ENCODE peak calls at places on chromosome 21, in ten cellular contexts. One of them, this sample, is unnamed.

GRCh38 chr21:20169812-20170576 is 828.2 kb upstream of the NCAM2 start:
- DNase-seq in COR-L47: no peak
- DNase-seq in fibroblast of lung: no peak
- DNase-seq in left lobe of liver: no peak
- DNase-seq in foreskin melanocyte: no peak
- DNase-seq in colonic mucosa: no peak
- DNase-seq in uterus: no peak
- DNase-seq in T-helper 1 cell: no peak
- DNase-seq in activated B cell treated with CpG ODN at 0.5 μM for 24 hours: no peak
- DNase-seq in spleen: no peak
- DNase-seq in this sample: no peak

GRCh38 chr21:29418813-29419212 is 120.1 kb downstream of the BACH1 start:
- DNase-seq in spleen: no peak
- DNase-seq in foreskin melanocyte: no peak
- DNase-seq in COR-L47: no peak
- DNase-seq in activated B cell treated with CpG ODN at 0.5 μM for 24 hours: no peak
- DNase-seq in left lobe of liver: no peak
- DNase-seq in T-helper 1 cell: no peak
- DNase-seq in fibroblast of lung: no peak
- DNase-seq in uterus: no peak
- DNase-seq in colonic mucosa: no peak
- DNase-seq in this sample: peak

GRCh38 chr21:35511298-35512162 is 462.4 kb upstream of the RUNX1 start:
- DNase-seq in fibroblast of lung: peak
- DNase-seq in activated B cell treated with CpG ODN at 0.5 μM for 24 hours: no peak
- DNase-seq in left lobe of liver: no peak
- DNase-seq in foreskin melanocyte: no peak
- DNase-seq in COR-L47: no peak
- DNase-seq in uterus: no peak
- DNase-seq in T-helper 1 cell: no peak
- DNase-seq in spleen: no peak
- DNase-seq in colonic mucosa: no peak
- DNase-seq in this sample: no peak

GRCh38 chr21:25329227-25329626 is 278.1 kb downstream of the MRPL39 start:
- DNase-seq in COR-L47: no peak
- DNase-seq in colonic mucosa: no peak
- DNase-seq in spleen: no peak
- DNase-seq in activated B cell treated with CpG ODN at 0.5 μM for 24 hours: no peak
- DNase-seq in fibroblast of lung: peak
- DNase-seq in foreskin melanocyte: no peak
- DNase-seq in uterus: no peak
- DNase-seq in T-helper 1 cell: no peak
- DNase-seq in left lobe of liver: no peak
- DNase-seq in this sample: no peak

GRCh38 chr21:30986966-30987365 is 51.3 kb downstream of the KRTAP19-8 start:
- DNase-seq in uterus: no peak
- DNase-seq in COR-L47: peak
- DNase-seq in foreskin melanocyte: no peak
- DNase-seq in left lobe of liver: no peak
- DNase-seq in colonic mucosa: no peak
- DNase-seq in T-helper 1 cell: no peak
- DNase-seq in fibroblast of lung: no peak
- DNase-seq in activated B cell treated with CpG ODN at 0.5 μM for 24 hours: no peak
- DNase-seq in spleen: no peak
- DNase-seq in this sample: no peak

GRCh38 chr21:46554431-46555224 is 50.3 kb downstream of the S100B start:
- DNase-seq in fibroblast of lung: no peak
- DNase-seq in spleen: peak
- DNase-seq in left lobe of liver: peak
- DNase-seq in COR-L47: peak
- DNase-seq in foreskin melanocyte: no peak
- DNase-seq in activated B cell treated with CpG ODN at 0.5 μM for 24 hours: no peak
- DNase-seq in colonic mucosa: no peak
- DNase-seq in T-helper 1 cell: no peak
- DNase-seq in uterus: no peak
- DNase-seq in this sample: no peak

GRCh38 chr21:32549861-32550260 is 35.5 kb downstream of the TCP10L start:
- DNase-seq in activated B cell treated with CpG ODN at 0.5 μM for 24 hours: no peak
- DNase-seq in T-helper 1 cell: no peak
- DNase-seq in foreskin melanocyte: no peak
- DNase-seq in colonic mucosa: no peak
- DNase-seq in spleen: no peak
- DNase-seq in left lobe of liver: no peak
- DNase-seq in fibroblast of lung: no peak
- DNase-seq in uterus: no peak
- DNase-seq in COR-L47: no peak
- DNase-seq in this sample: no peak

GRCh38 chr21:46227811-46228344 is 696 bp downstream of the LSS start:
- DNase-seq in COR-L47: no peak
- DNase-seq in left lobe of liver: no peak
- DNase-seq in T-helper 1 cell: no peak
- DNase-seq in colonic mucosa: no peak
- DNase-seq in foreskin melanocyte: peak
- DNase-seq in fibroblast of lung: no peak
- DNase-seq in activated B cell treated with CpG ODN at 0.5 μM for 24 hours: no peak
- DNase-seq in uterus: no peak
- DNase-seq in spleen: peak
- DNase-seq in this sample: peak

GRCh38 chr21:29943885-29944284 is 4.1 kb upstream of the GRIK1 start:
- DNase-seq in foreskin melanocyte: no peak
- DNase-seq in COR-L47: no peak
- DNase-seq in fibroblast of lung: no peak
- DNase-seq in activated B cell treated with CpG ODN at 0.5 μM for 24 hours: no peak
- DNase-seq in spleen: no peak
- DNase-seq in uterus: no peak
- DNase-seq in left lobe of liver: no peak
- DNase-seq in colonic mucosa: no peak
- DNase-seq in T-helper 1 cell: no peak
- DNase-seq in this sample: no peak

GRCh38 chr21:15363921-15364320 is 299.1 kb upstream of the NRIP1 start:
- DNase-seq in activated B cell treated with CpG ODN at 0.5 μM for 24 hours: no peak
- DNase-seq in fibroblast of lung: no peak
- DNase-seq in T-helper 1 cell: no peak
- DNase-seq in left lobe of liver: no peak
- DNase-seq in colonic mucosa: no peak
- DNase-seq in COR-L47: no peak
- DNase-seq in foreskin melanocyte: no peak
- DNase-seq in uterus: no peak
- DNase-seq in spleen: no peak
- DNase-seq in this sample: no peak

GRCh38 chr21:38494688-38495087 is 3.6 kb downstream of the ERG start:
- DNase-seq in left lobe of liver: no peak
- DNase-seq in foreskin melanocyte: no peak
- DNase-seq in activated B cell treated with CpG ODN at 0.5 μM for 24 hours: no peak
- DNase-seq in spleen: peak
- DNase-seq in fibroblast of lung: no peak
- DNase-seq in T-helper 1 cell: no peak
- DNase-seq in COR-L47: no peak
- DNase-seq in colonic mucosa: no peak
- DNase-seq in uterus: no peak
- DNase-seq in this sample: no peak

GRCh38 chr21:9839011-9839661 is 682.2 kb upstream of the TPTE start:
- DNase-seq in T-helper 1 cell: no peak
- DNase-seq in activated B cell treated with CpG ODN at 0.5 μM for 24 hours: no peak
- DNase-seq in COR-L47: no peak
- DNase-seq in fibroblast of lung: no peak
- DNase-seq in uterus: no peak
- DNase-seq in spleen: peak
- DNase-seq in foreskin melanocyte: no peak
- DNase-seq in colonic mucosa: no peak
- DNase-seq in left lobe of liver: no peak
- DNase-seq in this sample: no peak

GRCh38 chr21:32592929-32593502 is 7.7 kb upstream of the TCP10L start:
- DNase-seq in foreskin melanocyte: no peak
- DNase-seq in fibroblast of lung: no peak
- DNase-seq in COR-L47: no peak
- DNase-seq in uterus: no peak
- DNase-seq in activated B cell treated with CpG ODN at 0.5 μM for 24 hours: no peak
- DNase-seq in T-helper 1 cell: no peak
- DNase-seq in colonic mucosa: no peak
- DNase-seq in left lobe of liver: peak
- DNase-seq in spleen: peak
- DNase-seq in this sample: no peak

GRCh38 chr21:44749759-44750674 is 38.6 kb upstream of the TSPEAR start:
- DNase-seq in colonic mucosa: no peak
- DNase-seq in COR-L47: no peak
- DNase-seq in left lobe of liver: no peak
- DNase-seq in foreskin melanocyte: no peak
- DNase-seq in uterus: no peak
- DNase-seq in fibroblast of lung: no peak
- DNase-seq in activated B cell treated with CpG ODN at 0.5 μM for 24 hours: no peak
- DNase-seq in spleen: peak
- DNase-seq in T-helper 1 cell: no peak
- DNase-seq in this sample: no peak